ENCODE peak calls at places on chromosomes 5 and 9, in eight cellular contexts. J is HepG2, D is mammary epithelial cell, P is left ventricle myocardium inferior, N is stomach, O is endodermal cell, Q is IMR-90, W is Peyer's patch. G is an unnamed sample.

GRCh38 chr5:102955463-102955862 is 164.5 kb downstream of the GIN1 start:
- DNase-seq in O (no peak), P (no peak), D (no peak), J (no peak), N (no peak), W (no peak), Q (no peak), G (no peak)

GRCh38 chr5:61866930-61867329 is 439.1 kb upstream of the KIF2A start:
- DNase-seq in D (peak; percentile 95), J (no peak), N (no peak), P (no peak), O (no peak), W (no peak), Q (peak; percentile 38), G (no peak)

GRCh38 chr5:161287436-161287835 is 259.1 kb downstream of the GABRB2 start:
- DNase-seq in N (no peak), Q (no peak), P (no peak), O (no peak), J (no peak), D (no peak), W (no peak), G (no peak)

GRCh38 chr5:172444110-172444510 is 10.2 kb downstream of the SH3PXD2B start:
- DNase-seq in J (no peak), Q (peak; percentile 78), D (peak; percentile 39), W (no peak), O (no peak), N (no peak), P (no peak), G (no peak)

GRCh38 chr5:41371741-41372140 is 138.7 kb downstream of the PLCXD3 start:
- DNase-seq in Q (peak; percentile 87), D (peak; percentile 71), P (no peak), N (no peak), W (no peak), O (no peak), J (no peak), G (no peak)

GRCh38 chr9:87944096-87944495 is 26.3 kb downstream of the SPATA31C1 start:
- DNase-seq in P (no peak), D (no peak), Q (no peak), N (no peak), W (no peak), J (no peak), O (no peak), G (no peak)

GRCh38 chr9:4596165-4596922 is 65.8 kb upstream of the PLPP6 start:
- DNase-seq in J (no peak), Q (no peak), O (no peak), N (no peak), W (peak; percentile 55), P (no peak), D (no peak), G (no peak)

GRCh38 chr5:123937230-123937629 is 425.3 kb downstream of the CSNK1G3 start:
- DNase-seq in W (no peak), O (peak; percentile 81), P (no peak), D (peak; percentile 64), Q (peak; percentile 67), J (peak; percentile 65), N (no peak), G (no peak)

GRCh38 chr9:29214162-29214520 is 1640.9 kb upstream of the C9orf72 start:
- DNase-seq in Q (no peak), D (peak; percentile 81), O (peak; percentile 88), P (no peak), J (no peak), N (peak; percentile 27), W (no peak), G (no peak)

GRCh38 chr5:127031147-127031862 is 947 bp upstream of the MARCHF3 start:
- DNase-seq in Q (no peak), D (no peak), O (peak; percentile 70), N (peak; percentile 29), P (no peak), J (no peak), W (no peak), G (peak; percentile 83)

GRCh38 chr5:77428033-77428432 is 64.1 kb downstream of the WDR41 start:
- DNase-seq in P (no peak), N (no peak), O (no peak), J (no peak), Q (no peak), W (no peak), D (no peak), G (no peak)

GRCh38 chr5:113156271-113156878 is 179.8 kb downstream of the DCP2 start:
- DNase-seq in J (no peak), P (no peak), N (no peak), W (no peak), D (no peak), Q (no peak), O (peak; percentile 64), G (no peak)

DNA sequence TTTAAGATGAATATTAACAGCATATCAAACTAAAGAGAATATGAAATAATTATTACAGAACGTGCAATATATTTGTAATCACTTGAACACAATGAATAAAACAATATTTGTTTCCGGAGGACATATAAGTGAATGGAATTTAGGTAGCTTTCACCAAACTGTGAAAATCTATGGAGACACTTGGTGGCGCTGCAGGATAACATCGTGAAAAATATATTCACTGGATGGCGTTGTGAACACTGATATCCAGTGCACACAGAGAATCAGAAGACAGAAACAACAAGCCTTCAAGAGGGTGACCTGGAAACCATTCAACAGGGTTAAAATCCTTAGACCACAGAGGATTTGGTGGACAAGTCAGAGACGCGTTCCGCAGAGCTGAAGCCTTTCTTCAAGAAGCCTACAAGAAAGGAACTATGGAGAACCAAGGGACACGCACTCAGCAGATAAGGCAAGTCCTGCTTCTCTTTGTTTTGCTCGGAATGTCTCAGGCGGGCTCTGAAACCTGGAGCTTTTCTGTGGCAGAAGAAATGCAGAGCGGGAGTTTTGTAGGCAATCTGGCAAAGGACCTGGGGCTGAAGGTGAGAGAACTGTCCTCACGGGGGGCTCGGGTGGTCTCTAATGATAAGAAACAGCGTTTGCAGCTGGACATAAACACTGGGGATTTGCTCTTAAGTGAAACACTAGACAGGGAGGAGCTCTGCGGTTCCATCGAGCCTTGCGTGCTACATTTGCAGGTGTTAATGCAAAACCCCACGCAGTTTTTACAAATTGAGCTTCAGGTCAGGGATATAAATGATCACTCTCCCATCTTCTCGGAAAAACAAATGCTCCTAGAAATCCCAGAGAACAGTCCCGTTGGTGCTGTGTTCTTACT is at the start of gene PCDHB11:
- DNase-seq in P (no peak), D (peak; percentile 17), N (no peak), O (peak; percentile 68), J (peak; percentile 6), W (no peak), Q (no peak), G (no peak)
- H3K9me3 ChIP-seq in P (peaks cover 97% of the 10 kb centered on the region), D (peaks cover 13% of the 10 kb centered on the region), N (peaks cover 89% of the 10 kb centered on the region), O (peaks cover 9% of the 10 kb centered on the region), J (peaks cover 21% of the 10 kb centered on the region), W (no peaks in the 10 kb centered on the region), Q (peaks cover 10% of the 10 kb centered on the region), G (peaks cover 32% of the 10 kb centered on the region)

GRCh38 chr5:132439521-132440206 is 50.9 kb downstream of the IRF1 start:
- DNase-seq in O (peak; percentile 40), N (no peak), P (peak; percentile 78), D (peak; percentile 88), J (no peak), W (no peak), Q (peak; percentile 97), G (peak; percentile 85)
- H3K27ac ChIP-seq in O (no peak overlapping the region), N (peak overlapping the region; percentile 84), P (peak overlapping the region; percentile 83), D (peak overlapping the region; percentile 43), J (no peak overlapping the region), W (peak overlapping the region; percentile 77), Q (peak overlapping the region; percentile 88), G (peak overlapping the region; percentile 7)

DNA sequence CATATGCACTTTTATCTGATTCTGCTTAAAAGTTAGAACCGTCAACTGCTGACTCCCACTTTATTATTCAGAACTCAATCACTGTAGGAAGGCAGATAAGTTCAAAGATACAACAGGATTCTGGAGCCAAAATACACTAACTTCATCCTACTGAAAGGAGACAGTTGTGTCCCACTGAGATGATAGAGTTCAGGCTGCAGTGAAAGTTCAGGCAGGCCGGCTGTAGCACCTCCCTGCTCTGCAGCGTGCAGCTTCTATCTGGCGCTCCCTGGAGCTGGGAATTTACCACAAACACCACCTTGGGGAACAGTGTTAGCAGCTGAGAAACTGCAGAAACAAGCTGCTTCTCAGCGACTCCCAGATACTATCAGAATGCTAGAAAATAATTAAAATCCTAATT is 52.5 kb upstream of the CNTLN start:
- DNase-seq in O (peak; percentile 85), P (no peak), W (no peak), Q (peak; percentile 60), D (peak; percentile 5), N (no peak), J (no peak), G (peak; percentile 46)
- TF ChIP-seq CTCF in O (peak; percentile 47), P (no peak), W (no peak), Q (peak; percentile 25), D (no peak), N (no peak), J (no peak), G (no peak)

GRCh38 chr5:106543330-106543729 is 1127.4 kb downstream of the EFNA5 start:
- DNase-seq in Q (no peak), D (no peak), W (no peak), P (no peak), O (no peak), N (no peak), J (no peak), G (no peak)
- H3K9me3 ChIP-seq in Q (peaks cover 7% of the 10 kb centered on the region), D (peaks cover 13% of the 10 kb centered on the region), W (no peaks in the 10 kb centered on the region), P (peaks cover 67% of the 10 kb centered on the region), O (peaks cover 8% of the 10 kb centered on the region), N (peaks cover 51% of the 10 kb centered on the region), J (peaks cover 48% of the 10 kb centered on the region), G (peaks cover 28% of the 10 kb centered on the region)

DNA sequence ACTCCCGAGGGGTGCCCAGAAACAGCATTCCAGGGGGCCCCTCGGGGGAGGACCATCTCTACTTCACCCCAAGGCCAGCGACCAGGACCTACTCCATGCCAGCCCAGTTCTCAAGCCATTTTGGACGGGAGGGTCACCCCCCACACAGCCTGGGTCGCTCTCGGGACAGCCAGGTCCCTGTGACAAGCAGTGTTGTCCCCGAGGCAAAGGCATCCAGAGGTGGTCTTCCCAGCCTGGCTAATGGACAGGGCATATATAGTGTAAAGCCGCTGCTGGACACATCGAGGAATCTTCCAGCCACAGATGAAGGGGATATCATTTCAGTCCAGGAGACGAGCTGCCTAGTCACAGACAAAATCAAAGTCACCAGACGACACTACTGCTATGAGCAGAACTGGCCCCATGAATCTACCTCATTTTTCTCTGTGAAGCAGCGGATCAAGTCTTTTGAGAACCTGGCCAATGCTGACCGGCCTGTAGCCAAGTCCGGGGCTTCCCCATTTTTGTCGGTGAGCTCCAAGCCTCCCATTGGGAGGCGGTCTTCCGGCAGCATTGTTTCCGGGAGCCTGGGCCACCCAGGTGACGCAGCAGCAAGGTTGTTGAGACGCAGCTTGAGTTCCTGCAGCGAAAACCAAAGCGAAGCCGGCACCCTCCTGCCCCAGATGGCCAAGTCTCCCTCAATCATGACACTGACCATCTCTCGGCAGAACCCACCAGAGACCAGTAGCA is 83.9 kb downstream of the GOLPH3 start:
- DNase-seq in D (no peak), W (no peak), P (no peak), J (no peak), O (no peak), Q (no peak), N (no peak), G (no peak)
- H3K27ac ChIP-seq in D (no peak overlapping the region), W (no peak overlapping the region), P (no peak overlapping the region), J (no peak overlapping the region), O (no peak overlapping the region), Q (no peak overlapping the region), N (no peak overlapping the region), G (no peak overlapping the region)